ENCODE peak calls at places on chromosomes 16 and 17, in nine cellular contexts. A, M, T, H, G, J, R, P and Y are unnamed samples. For H3K27me3, the result is how much of the 10 kb centered on the place peaks cover.

GRCh38 chr16:49929606-49930005 is 73.7 kb upstream of the ZNF423 start:
- DNase-seq in A (no peak), M (no peak), T (no peak), H (no peak), G (peak), J (no peak), R (no peak), P (no peak), Y (no peak)

GRCh38 chr17:45837603-45838002 is 7.1 kb upstream of the SPPL2C start:
- DNase-seq in A (no peak), M (no peak), T (no peak), H (no peak), G (no peak), J (no peak), R (no peak), P (no peak), Y (no peak)

GRCh38 chr17:40352044-40352778 is 12.3 kb downstream of the GJD3 start:
- DNase-seq in A (no peak), M (no peak), T (peak), H (no peak), G (no peak), J (no peak), R (no peak), P (no peak), Y (no peak)

GRCh38 chr17:146983-147761 is 9.8 kb downstream of the SCGB1C2 start:
- DNase-seq in A (no peak), M (no peak), T (peak), H (no peak), G (peak), J (no peak), R (peak), P (no peak), Y (no peak)

GRCh38 chr16:88815901-88816589 is 4.3 kb upstream of the APRT start:
- DNase-seq in A (peak), M (no peak), T (no peak), H (peak), G (no peak), J (no peak), R (peak), P (no peak), Y (no peak)

GRCh38 chr17:83133302-83134121 is 54.1 kb downstream of the METRNL start:
- DNase-seq in A (no peak), M (no peak), T (no peak), H (peak), G (peak), J (no peak), R (peak), P (no peak), Y (no peak)

GRCh38 chr16:80681436-80681835 is 123.0 kb downstream of the CDYL2 start:
- DNase-seq in A (no peak), M (no peak), T (no peak), H (no peak), G (no peak), J (no peak), R (no peak), P (no peak), Y (no peak)

GRCh38 chr17:56718515-56718914 is 115.2 kb downstream of the C17orf67 start:
- DNase-seq in A (no peak), M (no peak), T (no peak), H (no peak), G (no peak), J (no peak), R (no peak), P (no peak), Y (no peak)

GRCh38 chr17:51085150-51085805 is 35.4 kb downstream of the SPAG9 start:
- DNase-seq in A (no peak), M (no peak), T (no peak), H (peak), G (no peak), J (no peak), R (no peak), P (no peak), Y (no peak)

GRCh38 chr17:49978501-49978900 is 9.5 kb downstream of the DLX4 start:
- DNase-seq in A (no peak), M (no peak), T (no peak), H (no peak), G (no peak), J (peak), R (no peak), P (no peak), Y (no peak)

GRCh38 chr17:49976163-49976827 is 7.3 kb downstream of the DLX4 start:
- DNase-seq in A (no peak), M (no peak), T (no peak), H (no peak), G (no peak), J (no peak), R (no peak), P (no peak), Y (no peak)

GRCh38 chr17:49976828-49977202 is 7.8 kb downstream of the DLX4 start:
- DNase-seq in A (no peak), M (no peak), T (no peak), H (no peak), G (no peak), J (no peak), R (no peak), P (no peak), Y (no peak)

GRCh38 chr17:49979748-49980479 is 10.9 kb downstream of the DLX4 start:
- DNase-seq in A (no peak), M (no peak), T (no peak), H (peak), G (no peak), J (no peak), R (no peak), P (no peak), Y (no peak)

GRCh38 chr17:49977463-49978389 is 8.7 kb downstream of the DLX4 start:
- DNase-seq in A (no peak), M (no peak), T (no peak), H (peak), G (no peak), J (no peak), R (no peak), P (no peak), Y (no peak)
- H3K27me3 ChIP-seq in A (half or more), M (under half), T (under half), H (under half), G (half or more), J (under half), R (under half), P (under half), Y (half or more)

DNA sequence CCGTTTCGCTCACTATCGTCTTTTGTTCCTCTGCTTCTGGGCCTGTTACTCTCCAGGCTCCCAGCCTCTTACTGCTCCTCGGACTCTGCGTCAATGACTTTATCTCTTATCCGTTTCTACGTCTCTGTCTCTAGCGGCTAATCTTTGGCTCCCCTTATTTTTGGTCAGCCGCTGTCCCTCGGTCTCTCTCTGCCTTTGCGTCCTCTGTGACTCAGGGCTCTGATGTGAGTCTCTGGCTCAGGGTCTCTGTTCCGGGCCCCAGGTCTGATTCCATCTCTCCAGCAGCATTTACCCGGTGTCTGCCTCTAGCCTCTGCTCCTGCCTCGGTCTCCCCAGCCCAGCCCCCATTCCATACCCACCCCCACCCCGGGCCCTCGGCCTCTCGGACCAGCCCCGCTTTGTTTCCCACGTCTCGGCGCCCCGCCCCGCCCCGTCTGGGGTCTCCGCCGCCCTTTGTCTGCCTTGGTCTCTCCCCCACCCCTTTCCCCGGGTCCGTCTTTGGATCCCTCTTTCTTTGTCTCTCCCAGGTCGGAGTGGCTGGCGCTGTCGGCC is 541 bp upstream of the ZNF48 start:
- DNase-seq in A (no peak), M (peak), T (no peak), H (peak), G (no peak), J (no peak), R (no peak), P (no peak), Y (no peak)
- H3K27ac ChIP-seq in A (peak), M (peak), T (peak), H (peak), G (peak), J (peak), R (peak), P (peak), Y (peak)

DNA sequence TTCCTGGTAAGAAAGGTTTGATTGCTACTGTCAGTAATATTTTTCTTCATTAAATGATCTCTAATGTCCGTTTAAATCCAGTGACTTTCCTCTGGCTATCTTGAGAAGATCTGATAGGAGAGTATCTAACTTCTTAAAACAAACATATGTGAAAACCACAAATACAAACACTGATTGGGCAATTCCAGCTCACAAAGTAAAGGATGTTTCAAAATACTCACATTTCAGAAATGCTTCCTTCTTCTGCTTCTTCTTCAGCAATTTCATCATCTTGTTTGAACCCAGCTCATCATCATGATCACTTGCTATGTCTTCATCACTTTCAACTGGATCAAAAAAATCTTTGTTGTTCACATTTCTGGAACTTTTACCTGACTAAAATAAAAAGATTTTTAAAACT is 64.3 kb upstream of the RBL2 start:
- DNase-seq in A (no peak), M (no peak), T (no peak), H (peak), G (no peak), J (no peak), R (no peak), P (no peak), Y (no peak)
- H3K27me3 ChIP-seq in A (under half), M (under half), T (under half), H (under half), G (under half), J (under half), R (under half), P (under half), Y (under half)

GRCh38 chr17:64247836-64248235 is 15.2 kb downstream of the TEX2 start:
- DNase-seq in A (no peak), M (no peak), T (no peak), H (no peak), G (no peak), J (no peak), R (no peak), P (no peak), Y (no peak)
- H3K27ac ChIP-seq in A (no peak), M (no peak), T (no peak), H (no peak), G (no peak), J (no peak), R (no peak), P (no peak), Y (no peak)

GRCh38 chr16:86334062-86334461 is 176.3 kb upstream of the FOXF1 start:
- DNase-seq in A (no peak), M (no peak), T (no peak), H (no peak), G (no peak), J (no peak), R (no peak), P (no peak), Y (no peak)

GRCh38 chr16:86337581-86338402 is 172.5 kb upstream of the FOXF1 start:
- DNase-seq in A (no peak), M (no peak), T (no peak), H (peak), G (no peak), J (no peak), R (no peak), P (no peak), Y (no peak)

GRCh38 chr16:86335266-86336172 is 174.8 kb upstream of the FOXF1 start:
- DNase-seq in A (no peak), M (no peak), T (no peak), H (no peak), G (no peak), J (no peak), R (no peak), P (no peak), Y (no peak)

GRCh38 chr16:86338403-86339115 is 171.8 kb upstream of the FOXF1 start:
- DNase-seq in A (no peak), M (no peak), T (no peak), H (peak), G (peak), J (no peak), R (no peak), P (no peak), Y (no peak)

GRCh38 chr16:86337138-86337537 is 173.2 kb upstream of the FOXF1 start:
- DNase-seq in A (no peak), M (no peak), T (no peak), H (no peak), G (no peak), J (no peak), R (no peak), P (no peak), Y (no peak)
- H3K27me3 ChIP-seq in A (under half), M (under half), T (under half), H (under half), G (under half), J (under half), R (under half), P (under half), Y (under half)

GRCh38 chr17:76914937-76915336 is 46.7 kb downstream of the MGAT5B start:
- DNase-seq in A (no peak), M (no peak), T (no peak), H (no peak), G (no peak), J (no peak), R (no peak), P (no peak), Y (no peak)

GRCh38 chr17:76907352-76907751 is 39.1 kb downstream of the MGAT5B start:
- DNase-seq in A (no peak), M (no peak), T (no peak), H (no peak), G (no peak), J (no peak), R (no peak), P (no peak), Y (no peak)

GRCh38 chr17:76909971-76910760 is 42.0 kb downstream of the MGAT5B start:
- DNase-seq in A (peak), M (peak), T (peak), H (peak), G (no peak), J (peak), R (peak), P (no peak), Y (no peak)

GRCh38 chr17:76912585-76912984 is 44.4 kb downstream of the MGAT5B start:
- DNase-seq in A (no peak), M (no peak), T (no peak), H (no peak), G (no peak), J (no peak), R (no peak), P (no peak), Y (no peak)

GRCh38 chr17:76911299-76912007 is 43.2 kb downstream of the MGAT5B start:
- DNase-seq in A (no peak), M (no peak), T (no peak), H (no peak), G (no peak), J (no peak), R (no peak), P (no peak), Y (no peak)
- H3K27ac ChIP-seq in A (no peak), M (no peak), T (no peak), H (no peak), G (no peak), J (no peak), R (no peak), P (no peak), Y (no peak)

GRCh38 chr17:79565606-79566250 is 45.1 kb downstream of the RBFOX3 start:
- DNase-seq in A (no peak), M (no peak), T (no peak), H (no peak), G (peak), J (no peak), R (no peak), P (no peak), Y (no peak)
- H3K27me3 ChIP-seq in A (under half), M (under half), T (under half), H (under half), G (under half), J (under half), R (under half), P (under half), Y (half or more)